ENCODE peak calls at places on chromosomes 11 and 22, in six cellular contexts. H is EL, E is tibial nerve, F is RKO, N is lung, A is NCI-H2029 treated with DMSO at 0.1 percent for 48 hours. S is an unnamed sample.

GRCh38 chr11:132318421-132319157 is 948.2 kb downstream of the NTM start:
- DNase-seq in E (no peak), H (peak; percentile 76), A (no peak), F (peak; percentile 75), N (no peak), S (peak; percentile 77)

GRCh38 chr11:27718853-27719574 is 18.8 kb upstream of the BDNF start:
- DNase-seq in A (no peak), E (no peak), N (no peak), H (peak; percentile 76), F (peak; percentile 16), S (no peak)

GRCh38 chr11:60970369-60970774 is 1.1 kb upstream of the CD6 start:
- DNase-seq in H (peak; percentile 44), E (peak; percentile 41), A (peak; percentile 22), N (peak; percentile 56), F (peak; percentile 41), S (no peak)

GRCh38 chr11:7537260-7537659 is 23.5 kb downstream of the PPFIBP2 start:
- DNase-seq in A (peak; percentile 60), F (no peak), E (no peak), H (no peak), N (no peak), S (no peak)

GRCh38 chr11:96524475-96524874 is 134.7 kb downstream of the JRKL start:
- DNase-seq in H (no peak), E (no peak), F (no peak), A (no peak), N (no peak), S (no peak)

GRCh38 chr11:67421421-67422031 is 6.0 kb downstream of the CARNS1 start:
- DNase-seq in A (no peak), F (no peak), H (no peak), N (no peak), E (no peak), S (no peak)

GRCh38 chr11:59053387-59053786 is 32.7 kb upstream of the GLYATL1B start:
- DNase-seq in N (peak; percentile 66), A (no peak), F (peak; percentile 20), E (peak; percentile 61), H (peak; percentile 57), S (peak; percentile 8)

GRCh38 chr11:72969894-72970335 is 155.7 kb downstream of the ATG16L2 start:
- DNase-seq in N (no peak), H (peak; percentile 81), E (no peak), F (peak; percentile 63), A (no peak), S (peak; percentile 96)

GRCh38 chr11:36012410-36012809 is 68.5 kb downstream of the LDLRAD3 start:
- DNase-seq in A (no peak), N (no peak), H (peak; percentile 53), E (peak; percentile 33), F (no peak), S (peak; percentile 26)

GRCh38 chr22:27542602-27543001 is 259.0 kb downstream of the MN1 start:
- DNase-seq in N (no peak), H (no peak), F (no peak), A (no peak), E (no peak), S (no peak)

GRCh38 chr22:37162221-37163095 is 12.7 kb upstream of the IL2RB start:
- DNase-seq in H (no peak), F (no peak), A (no peak), E (no peak), N (no peak), S (no peak)

GRCh38 chr22:44430716-44431115 is 67.3 kb downstream of the RTL6 start:
- DNase-seq in A (no peak), H (no peak), F (no peak), N (no peak), E (no peak), S (no peak)

GRCh38 chr11:75155570-75156422 is 4.9 kb downstream of the SLCO2B1 start:
- DNase-seq in A (no peak), H (peak; percentile 59), N (no peak), F (no peak), E (no peak), S (no peak)

GRCh38 chr11:22671751-22672150 is 5.3 kb downstream of the GAS2 start:
- DNase-seq in F (no peak), H (no peak), N (no peak), E (no peak), A (no peak), S (peak; percentile 9)

GRCh38 chr11:112025682-112026081 is 474 bp downstream of the DLAT start:
- DNase-seq in N (no peak), E (no peak), H (peak; percentile 30), F (peak; percentile 24), A (no peak), S (peak; percentile 10)

GRCh38 chr11:102061276-102061675 is 14.0 kb downstream of the CFAP300 start:
- DNase-seq in H (no peak), F (no peak), E (no peak), N (no peak), A (no peak), S (no peak)

GRCh38 chr11:102111787-102112653 is 1.8 kb downstream of the YAP1 start:
- DNase-seq in H (peak; percentile 91), N (no peak), A (no peak), E (peak; percentile 38), F (peak; percentile 98), S (peak; percentile 89)

GRCh38 chr11:111748035-111748804 is 18.0 kb downstream of the PPP2R1B start:
- DNase-seq in A (no peak), E (no peak), N (no peak), H (no peak), F (no peak), S (no peak)

GRCh38 chr11:123107945-123108344 is 46.0 kb upstream of the HSPA8 start:
- DNase-seq in H (no peak), A (no peak), E (no peak), N (no peak), F (no peak), S (no peak)

GRCh38 chr11:69094111-69094914 is 45.6 kb downstream of the TPCN2 start:
- DNase-seq in F (no peak), A (no peak), N (no peak), E (no peak), H (no peak), S (no peak)

GRCh38 chr11:35380603-35381002 is 38.8 kb downstream of the SLC1A2 start:
- DNase-seq in H (no peak), E (no peak), N (no peak), A (no peak), F (no peak), S (no peak)

GRCh38 chr11:44608654-44609027 is 43.2 kb downstream of the CD82 start:
- DNase-seq in H (no peak), F (no peak), A (peak; percentile 47), N (no peak), E (no peak), S (no peak)

GRCh38 chr11:117600976-117601708 is 195.9 kb downstream of the DSCAML1 start:
- DNase-seq in N (no peak), A (no peak), H (no peak), E (no peak), F (no peak), S (no peak)

GRCh38 chr22:32355760-32356159 is 1.9 kb upstream of the RFPL3 start:
- DNase-seq in E (no peak), H (no peak), A (peak; percentile 28), F (peak; percentile 15), N (no peak), S (no peak)

GRCh38 chr11:113553235-113553634 is 78.0 kb upstream of the DRD2 start:
- DNase-seq in A (no peak), N (no peak), E (peak; percentile 68), F (no peak), H (peak; percentile 98), S (peak; percentile 99)

GRCh38 chr11:100667449-100667848 is 19.6 kb upstream of the ARHGAP42 start:
- DNase-seq in E (no peak), A (no peak), N (no peak), F (no peak), H (no peak), S (no peak)

GRCh38 chr11:76317296-76317695 is 63.6 kb downstream of the THAP12 start:
- DNase-seq in N (no peak), H (no peak), E (no peak), A (no peak), F (no peak), S (no peak)

GRCh38 chr22:47918276-47918928 is 1156.0 kb downstream of the TBC1D22A start:
- DNase-seq in N (no peak), H (no peak), E (no peak), F (no peak), A (no peak), S (no peak)

GRCh38 chr11:2703487-2704141 is 3.8 kb upstream of the KCNQ1OT1 start:
- DNase-seq in A (no peak), E (no peak), N (no peak), H (no peak), F (no peak), S (no peak)

GRCh38 chr11:63907808-63908530 is 9.0 kb downstream of the RCOR2 start:
- DNase-seq in H (no peak), F (no peak), A (no peak), N (no peak), E (no peak), S (no peak)

GRCh38 chr11:91163619-91164451 is 941.0 kb upstream of the CHORDC1 start:
- DNase-seq in E (no peak), A (no peak), H (peak; percentile 61), F (peak; percentile 15), N (no peak), S (peak; percentile 90)

GRCh38 chr11:60912851-60913550 is 957 bp upstream of the TMEM109 start:
- DNase-seq in H (no peak), N (no peak), F (no peak), E (no peak), A (no peak), S (no peak)

GRCh38 chr22:35728639-35729308 is 11.1 kb downstream of the APOL5 start:
- DNase-seq in E (no peak), A (peak; percentile 12), F (no peak), N (no peak), H (no peak), S (no peak)

GRCh38 chr11:90476442-90477007 is 253.7 kb upstream of the CHORDC1 start:
- DNase-seq in E (peak; percentile 5), N (no peak), H (peak; percentile 1), A (no peak), F (peak; percentile 86), S (peak; percentile 29)

GRCh38 chr11:98234698-98235097 is 786.1 kb upstream of the CNTN5 start:
- DNase-seq in F (no peak), A (no peak), E (no peak), H (no peak), N (no peak), S (no peak)